ENCODE peak calls at places on chromosome 2, in five cellular contexts. One of them, this sample, is unnamed.

GRCh38 chr2:29225814-29226213 is 110.6 kb downstream of the CLIP4 start:
- DNase-seq in IMR-90: no peak
- DNase-seq in H9: peak
- DNase-seq in mesendoderm: peak
- DNase-seq in mesenchymal stem cell: no peak
- DNase-seq in this sample: no peak

GRCh38 chr2:183490930-183491329 is 366.7 kb downstream of the NUP35 start:
- DNase-seq in IMR-90: no peak
- DNase-seq in H9: no peak
- DNase-seq in mesendoderm: no peak
- DNase-seq in mesenchymal stem cell: peak
- DNase-seq in this sample: no peak

GRCh38 chr2:112754562-112754961 is 9.8 kb downstream of the CKAP2L start:
- DNase-seq in IMR-90: no peak
- DNase-seq in H9: no peak
- DNase-seq in mesendoderm: no peak
- DNase-seq in mesenchymal stem cell: no peak
- DNase-seq in this sample: no peak

GRCh38 chr2:213627835-213628234 is 343.6 kb downstream of the SPAG16 start:
- DNase-seq in IMR-90: no peak
- DNase-seq in H9: no peak
- DNase-seq in mesendoderm: no peak
- DNase-seq in mesenchymal stem cell: no peak
- DNase-seq in this sample: no peak

GRCh38 chr2:30871440-30871839 is 64.2 kb upstream of the CAPN13 start:
- DNase-seq in IMR-90: no peak
- DNase-seq in H9: no peak
- DNase-seq in mesendoderm: peak
- DNase-seq in mesenchymal stem cell: no peak
- DNase-seq in this sample: peak

GRCh38 chr2:201852462-201852861 is 46.1 kb downstream of the CDK15 start:
- DNase-seq in IMR-90: no peak
- DNase-seq in H9: no peak
- DNase-seq in mesendoderm: no peak
- DNase-seq in mesenchymal stem cell: peak
- DNase-seq in this sample: no peak

GRCh38 chr2:38215993-38216392 is 140.0 kb upstream of the CYP1B1 start:
- DNase-seq in IMR-90: no peak
- DNase-seq in H9: no peak
- DNase-seq in mesendoderm: no peak
- DNase-seq in mesenchymal stem cell: no peak
- DNase-seq in this sample: no peak

GRCh38 chr2:118430510-118431187 is 342.4 kb downstream of the INSIG2 start:
- DNase-seq in IMR-90: no peak
- DNase-seq in H9: no peak
- DNase-seq in mesendoderm: no peak
- DNase-seq in mesenchymal stem cell: no peak
- DNase-seq in this sample: no peak

GRCh38 chr2:81895620-81896245 is 1591.2 kb upstream of the LRRTM1 start:
- DNase-seq in IMR-90: no peak
- DNase-seq in H9: no peak
- DNase-seq in mesendoderm: no peak
- DNase-seq in mesenchymal stem cell: no peak
- DNase-seq in this sample: no peak

GRCh38 chr2:69638630-69639029 is 4.9 kb downstream of the AAK1 start:
- DNase-seq in IMR-90: no peak
- DNase-seq in H9: no peak
- DNase-seq in mesendoderm: no peak
- DNase-seq in mesenchymal stem cell: no peak
- DNase-seq in this sample: no peak

GRCh38 chr2:16071039-16071864 is 130.9 kb downstream of the MYCN start:
- DNase-seq in IMR-90: no peak
- DNase-seq in H9: no peak
- DNase-seq in mesendoderm: no peak
- DNase-seq in mesenchymal stem cell: no peak
- DNase-seq in this sample: no peak

GRCh38 chr2:40625849-40626248 is 174.0 kb upstream of the SLC8A1 start:
- DNase-seq in IMR-90: peak
- DNase-seq in H9: no peak
- DNase-seq in mesendoderm: no peak
- DNase-seq in mesenchymal stem cell: peak
- DNase-seq in this sample: no peak

GRCh38 chr2:5374736-5375135 is 317.4 kb upstream of the SOX11 start:
- DNase-seq in IMR-90: no peak
- DNase-seq in H9: no peak
- DNase-seq in mesendoderm: no peak
- DNase-seq in mesenchymal stem cell: no peak
- DNase-seq in this sample: no peak

GRCh38 chr2:88181511-88181910 is 11.4 kb downstream of the THNSL2 start:
- DNase-seq in IMR-90: no peak
- DNase-seq in H9: no peak
- DNase-seq in mesendoderm: no peak
- DNase-seq in mesenchymal stem cell: peak
- DNase-seq in this sample: no peak

GRCh38 chr2:17830053-17831034 is 14.1 kb downstream of the MSGN1 start:
- DNase-seq in IMR-90: peak
- DNase-seq in H9: peak
- DNase-seq in mesendoderm: peak
- DNase-seq in mesenchymal stem cell: peak
- DNase-seq in this sample: peak

GRCh38 chr2:172965433-172965832 is 110.2 kb upstream of the MAP3K20 start:
- DNase-seq in IMR-90: peak
- DNase-seq in H9: no peak
- DNase-seq in mesendoderm: no peak
- DNase-seq in mesenchymal stem cell: no peak
- DNase-seq in this sample: no peak

GRCh38 chr2:160157861-160158813 is 41.9 kb downstream of the ITGB6 start:
- DNase-seq in IMR-90: peak
- DNase-seq in H9: no peak
- DNase-seq in mesendoderm: peak
- DNase-seq in mesenchymal stem cell: peak
- DNase-seq in this sample: no peak

GRCh38 chr2:215447673-215448081 is 11.8 kb upstream of the FN1 start:
- DNase-seq in IMR-90: no peak
- DNase-seq in H9: no peak
- DNase-seq in mesendoderm: no peak
- DNase-seq in mesenchymal stem cell: no peak
- DNase-seq in this sample: no peak

GRCh38 chr2:28624798-28625701 is 126.6 kb upstream of the PPP1CB start:
- DNase-seq in IMR-90: peak
- DNase-seq in H9: peak
- DNase-seq in mesendoderm: peak
- DNase-seq in mesenchymal stem cell: peak
- DNase-seq in this sample: no peak

GRCh38 chr2:95158441-95158840 is 1.2 kb downstream of the ZNF514 start:
- DNase-seq in IMR-90: no peak
- DNase-seq in H9: no peak
- DNase-seq in mesendoderm: no peak
- DNase-seq in mesenchymal stem cell: no peak
- DNase-seq in this sample: no peak

GRCh38 chr2:132936261-132936660 is 266.3 kb upstream of the LYPD1 start:
- DNase-seq in IMR-90: peak
- DNase-seq in H9: no peak
- DNase-seq in mesendoderm: no peak
- DNase-seq in mesenchymal stem cell: no peak
- DNase-seq in this sample: no peak

GRCh38 chr2:43105586-43106562 is 120.5 kb downstream of the ZFP36L2 start:
- DNase-seq in IMR-90: peak
- DNase-seq in H9: no peak
- DNase-seq in mesendoderm: peak
- DNase-seq in mesenchymal stem cell: peak
- DNase-seq in this sample: no peak

GRCh38 chr2:19574788-19575260 is 216.4 kb upstream of the OSR1 start:
- DNase-seq in IMR-90: peak
- DNase-seq in H9: no peak
- DNase-seq in mesendoderm: peak
- DNase-seq in mesenchymal stem cell: peak
- DNase-seq in this sample: peak

GRCh38 chr2:58609306-58609705 is 368.2 kb upstream of the FANCL start:
- DNase-seq in IMR-90: no peak
- DNase-seq in H9: no peak
- DNase-seq in mesendoderm: no peak
- DNase-seq in mesenchymal stem cell: no peak
- DNase-seq in this sample: no peak

GRCh38 chr2:182951948-182952663 is 85.7 kb upstream of the FRZB start:
- DNase-seq in IMR-90: no peak
- DNase-seq in H9: no peak
- DNase-seq in mesendoderm: no peak
- DNase-seq in mesenchymal stem cell: no peak
- DNase-seq in this sample: no peak

GRCh38 chr2:63588385-63589147 is at the start of the genes MDH1 and WDPCP:
- DNase-seq in IMR-90: peak
- DNase-seq in H9: peak
- DNase-seq in mesendoderm: peak
- DNase-seq in mesenchymal stem cell: peak
- DNase-seq in this sample: peak
- H2BK15ac ChIP-seq in IMR-90: peak
- H2BK15ac ChIP-seq in H9: no peak
- H2BK15ac ChIP-seq in mesendoderm: no peak
- H2BK15ac ChIP-seq in mesenchymal stem cell: peak
- H2BK15ac ChIP-seq in this sample: no peak

DNA sequence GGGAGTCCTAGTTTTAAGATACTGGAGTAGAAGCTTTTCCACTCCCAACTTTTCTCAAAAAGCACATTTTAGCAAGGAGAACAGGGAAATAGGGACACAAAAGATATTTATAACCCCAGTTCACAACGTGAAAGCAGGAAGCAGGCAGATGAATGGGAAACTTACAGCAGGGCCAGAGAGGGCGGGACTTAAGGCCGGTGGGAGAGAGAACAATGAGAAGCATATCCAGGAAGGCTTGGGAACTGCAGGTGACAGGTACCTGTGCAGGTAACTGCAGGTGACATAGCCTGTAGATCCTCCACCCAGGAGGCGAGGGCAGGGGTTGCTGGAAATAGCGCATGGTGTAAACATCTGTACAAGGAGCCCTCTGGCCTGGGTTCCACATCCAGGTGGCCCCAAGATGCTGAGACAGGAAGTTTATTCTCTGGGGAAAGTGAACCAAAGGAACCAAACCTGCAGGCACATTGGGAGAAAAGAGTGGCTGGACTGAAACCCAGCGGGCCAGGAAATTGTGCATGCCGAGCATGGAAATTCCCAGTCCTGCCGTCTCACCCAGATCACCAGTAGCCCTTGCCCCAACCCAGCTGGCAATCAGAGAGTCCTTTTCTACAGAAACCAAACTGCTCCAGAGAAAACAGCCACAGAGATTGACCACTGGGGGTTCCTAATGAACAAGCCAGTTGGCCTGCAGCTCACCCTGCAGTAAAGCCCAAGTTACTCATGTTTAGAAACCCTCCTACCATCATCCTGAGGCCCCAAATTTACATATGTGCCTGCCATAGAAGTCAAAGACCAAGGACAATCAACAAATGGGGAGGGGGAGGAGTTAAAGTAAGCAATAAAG is 24.3 kb upstream of the COL6A3 start:
- DNase-seq in IMR-90: no peak
- DNase-seq in H9: peak
- DNase-seq in mesendoderm: peak
- DNase-seq in mesenchymal stem cell: no peak
- DNase-seq in this sample: no peak
- H2BK15ac ChIP-seq in IMR-90: no peak
- H2BK15ac ChIP-seq in H9: no peak
- H2BK15ac ChIP-seq in mesendoderm: no peak
- H2BK15ac ChIP-seq in mesenchymal stem cell: no peak
- H2BK15ac ChIP-seq in this sample: no peak

GRCh38 chr2:47336259-47337238 is 66.4 kb upstream of the MSH2 start:
- DNase-seq in IMR-90: peak
- DNase-seq in H9: no peak
- DNase-seq in mesendoderm: peak
- DNase-seq in mesenchymal stem cell: no peak
- DNase-seq in this sample: no peak
- H2BK15ac ChIP-seq in IMR-90: no peak
- H2BK15ac ChIP-seq in H9: no peak
- H2BK15ac ChIP-seq in mesendoderm: no peak
- H2BK15ac ChIP-seq in mesenchymal stem cell: no peak
- H2BK15ac ChIP-seq in this sample: no peak

GRCh38 chr2:152097291-152098032 is 1.4 kb downstream of the CACNB4 start:
- DNase-seq in IMR-90: peak
- DNase-seq in H9: no peak
- DNase-seq in mesendoderm: peak
- DNase-seq in mesenchymal stem cell: peak
- DNase-seq in this sample: peak
- H2BK15ac ChIP-seq in IMR-90: no peak
- H2BK15ac ChIP-seq in H9: no peak
- H2BK15ac ChIP-seq in mesendoderm: no peak
- H2BK15ac ChIP-seq in mesenchymal stem cell: no peak
- H2BK15ac ChIP-seq in this sample: no peak

GRCh38 chr2:120366698-120367097 is 20.8 kb downstream of the INHBB start:
- DNase-seq in IMR-90: no peak
- DNase-seq in H9: no peak
- DNase-seq in mesendoderm: no peak
- DNase-seq in mesenchymal stem cell: no peak
- DNase-seq in this sample: no peak

GRCh38 chr2:120365236-120365793 is 19.4 kb downstream of the INHBB start:
- DNase-seq in IMR-90: no peak
- DNase-seq in H9: no peak
- DNase-seq in mesendoderm: no peak
- DNase-seq in mesenchymal stem cell: no peak
- DNase-seq in this sample: no peak

GRCh38 chr2:120358734-120359465 is 13.0 kb downstream of the INHBB start:
- DNase-seq in IMR-90: no peak
- DNase-seq in H9: no peak
- DNase-seq in mesendoderm: no peak
- DNase-seq in mesenchymal stem cell: no peak
- DNase-seq in this sample: no peak

GRCh38 chr2:120360307-120360855 is 14.4 kb downstream of the INHBB start:
- DNase-seq in IMR-90: peak
- DNase-seq in H9: no peak
- DNase-seq in mesendoderm: no peak
- DNase-seq in mesenchymal stem cell: no peak
- DNase-seq in this sample: no peak

DNA sequence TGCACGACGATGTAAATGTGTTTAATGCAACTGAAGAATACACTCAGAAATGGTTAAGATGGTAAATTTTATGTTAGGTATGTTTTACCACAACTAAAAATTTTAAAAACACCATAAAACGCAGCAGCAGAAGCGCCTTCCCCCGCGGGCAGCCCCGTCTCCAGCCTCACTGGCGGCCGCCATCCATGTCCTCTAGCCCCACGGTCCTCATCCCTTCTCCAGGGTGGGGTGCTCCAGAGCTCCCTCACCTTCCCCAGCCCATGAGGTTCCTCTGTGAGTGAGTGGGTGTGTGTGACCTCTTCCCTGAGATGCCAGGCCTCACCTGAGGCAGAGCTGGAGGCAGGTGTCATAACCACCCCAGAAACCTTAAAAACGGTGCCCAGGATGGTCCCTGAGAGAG is 17.0 kb downstream of the INHBB start:
- DNase-seq in IMR-90: no peak
- DNase-seq in H9: no peak
- DNase-seq in mesendoderm: no peak
- DNase-seq in mesenchymal stem cell: no peak
- DNase-seq in this sample: no peak
- H2BK15ac ChIP-seq in IMR-90: no peak
- H2BK15ac ChIP-seq in H9: no peak
- H2BK15ac ChIP-seq in mesendoderm: no peak
- H2BK15ac ChIP-seq in mesenchymal stem cell: no peak
- H2BK15ac ChIP-seq in this sample: peak

GRCh38 chr2:6757215-6757614 is 108.5 kb downstream of the CMPK2 start:
- DNase-seq in IMR-90: no peak
- DNase-seq in H9: no peak
- DNase-seq in mesendoderm: no peak
- DNase-seq in mesenchymal stem cell: no peak
- DNase-seq in this sample: no peak
- H2BK15ac ChIP-seq in IMR-90: no peak
- H2BK15ac ChIP-seq in H9: no peak
- H2BK15ac ChIP-seq in mesendoderm: no peak
- H2BK15ac ChIP-seq in mesenchymal stem cell: no peak
- H2BK15ac ChIP-seq in this sample: no peak

This sample was measured in neuronal stem cell.